ENCODE peak calls at places on chromosomes 1 and 21, in six cellular contexts. One of them, this sample, is unnamed.
A peak's percentile ranks its signal among the peaks of the same experiment; 100 is the strongest.

GRCh38 chr1:2098839-2099785 is 48.9 kb downstream of the PRKCZ start:
- DNase-seq in K562: peak; percentile 30
- DNase-seq in uterus: no peak
- DNase-seq in H54: no peak
- DNase-seq in breast epithelium: no peak
- DNase-seq in NB4: no peak
- DNase-seq in this sample: no peak

GRCh38 chr1:12144236-12144635 is 22.6 kb upstream of the TNFRSF1B start:
- DNase-seq in NB4: no peak
- DNase-seq in H54: no peak
- DNase-seq in uterus: no peak
- DNase-seq in K562: no peak
- DNase-seq in breast epithelium: no peak
- DNase-seq in this sample: no peak

GRCh38 chr1:89698020-89698560 is 65.2 kb downstream of the LRRC8C start:
- DNase-seq in H54: no peak
- DNase-seq in K562: no peak
- DNase-seq in uterus: no peak
- DNase-seq in breast epithelium: no peak
- DNase-seq in NB4: no peak
- DNase-seq in this sample: no peak

GRCh38 chr1:164591858-164592257 is 32.9 kb downstream of the PBX1 start:
- DNase-seq in breast epithelium: no peak
- DNase-seq in uterus: no peak
- DNase-seq in NB4: no peak
- DNase-seq in K562: no peak
- DNase-seq in H54: no peak
- DNase-seq in this sample: no peak

GRCh38 chr1:65233757-65234156 is 75.6 kb upstream of the DNAJC6 start:
- DNase-seq in NB4: no peak
- DNase-seq in breast epithelium: no peak
- DNase-seq in H54: no peak
- DNase-seq in uterus: no peak
- DNase-seq in K562: no peak
- DNase-seq in this sample: no peak

GRCh38 chr1:31701137-31701736 is 2.6 kb downstream of the COL16A1 start:
- DNase-seq in breast epithelium: peak; percentile 91
- DNase-seq in NB4: peak; percentile 85
- DNase-seq in uterus: peak; percentile 99
- DNase-seq in H54: peak; percentile 83
- DNase-seq in K562: peak; percentile 84
- DNase-seq in this sample: no peak

GRCh38 chr1:237411621-237412020 is 369.6 kb downstream of the RYR2 start:
- DNase-seq in H54: no peak
- DNase-seq in NB4: peak; percentile 14
- DNase-seq in breast epithelium: no peak
- DNase-seq in K562: no peak
- DNase-seq in uterus: no peak
- DNase-seq in this sample: no peak

GRCh38 chr1:13916530-13916929 is 216.5 kb downstream of the PRDM2 start:
- DNase-seq in K562: no peak
- DNase-seq in uterus: no peak
- DNase-seq in NB4: no peak
- DNase-seq in H54: no peak
- DNase-seq in breast epithelium: no peak
- DNase-seq in this sample: no peak

GRCh38 chr1:25022361-25023189 is 92.5 kb upstream of the RUNX3 start:
- DNase-seq in breast epithelium: no peak
- DNase-seq in uterus: peak; percentile 43
- DNase-seq in H54: peak; percentile 71
- DNase-seq in NB4: peak; percentile 94
- DNase-seq in K562: no peak
- DNase-seq in this sample: peak; percentile 84

DNA sequence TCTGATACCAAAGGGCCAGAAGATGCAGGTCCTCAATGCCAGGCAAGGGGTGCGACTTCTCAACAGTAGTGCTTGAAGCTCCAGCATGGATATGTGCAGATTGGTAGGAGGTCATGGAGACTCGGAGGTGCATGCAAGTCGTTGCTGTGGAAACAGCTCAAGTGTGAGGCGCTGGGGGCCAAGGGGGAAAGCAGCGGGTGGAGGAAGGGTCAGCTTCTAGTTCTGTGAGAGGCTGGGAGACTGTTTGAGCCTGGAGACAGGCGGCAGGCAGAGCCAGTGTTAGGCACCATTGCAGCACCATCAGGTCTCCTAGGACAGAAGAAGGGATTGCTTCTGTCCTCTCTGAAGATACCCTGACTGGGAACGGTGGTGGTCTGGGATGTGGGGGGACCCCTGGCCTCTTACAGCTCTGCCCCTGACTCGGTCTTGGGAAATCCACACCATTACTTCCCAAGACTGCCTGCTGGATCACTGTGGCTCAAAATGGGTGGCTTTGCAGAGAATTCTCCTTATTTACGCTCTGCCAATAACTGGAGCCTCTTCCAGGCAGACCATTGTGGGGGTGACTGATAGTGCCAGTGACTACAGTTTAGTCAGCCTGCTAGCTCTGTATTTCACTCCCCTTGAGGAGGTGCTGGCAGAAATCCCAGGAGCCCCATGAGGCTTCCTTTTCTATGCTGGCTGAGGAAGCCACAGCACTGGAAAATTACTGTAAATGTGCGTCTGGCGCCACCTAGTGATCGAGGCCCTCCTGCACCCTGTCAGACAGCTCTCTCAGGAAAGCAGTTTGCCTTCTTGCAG is 46.3 kb upstream of the VANGL1 start:
- DNase-seq in H54: peak; percentile 78
- DNase-seq in NB4: peak; percentile 82
- DNase-seq in breast epithelium: peak; percentile 83
- DNase-seq in K562: peak; percentile 75
- DNase-seq in uterus: peak; percentile 89
- DNase-seq in this sample: peak; percentile 43
- TF ChIP-seq POLR2A in H54: no peak
- TF ChIP-seq POLR2A in NB4: no peak
- TF ChIP-seq POLR2A in breast epithelium: no peak
- TF ChIP-seq POLR2A in K562: no peak
- TF ChIP-seq POLR2A in uterus: no peak
- TF ChIP-seq POLR2A in this sample: no peak

DNA sequence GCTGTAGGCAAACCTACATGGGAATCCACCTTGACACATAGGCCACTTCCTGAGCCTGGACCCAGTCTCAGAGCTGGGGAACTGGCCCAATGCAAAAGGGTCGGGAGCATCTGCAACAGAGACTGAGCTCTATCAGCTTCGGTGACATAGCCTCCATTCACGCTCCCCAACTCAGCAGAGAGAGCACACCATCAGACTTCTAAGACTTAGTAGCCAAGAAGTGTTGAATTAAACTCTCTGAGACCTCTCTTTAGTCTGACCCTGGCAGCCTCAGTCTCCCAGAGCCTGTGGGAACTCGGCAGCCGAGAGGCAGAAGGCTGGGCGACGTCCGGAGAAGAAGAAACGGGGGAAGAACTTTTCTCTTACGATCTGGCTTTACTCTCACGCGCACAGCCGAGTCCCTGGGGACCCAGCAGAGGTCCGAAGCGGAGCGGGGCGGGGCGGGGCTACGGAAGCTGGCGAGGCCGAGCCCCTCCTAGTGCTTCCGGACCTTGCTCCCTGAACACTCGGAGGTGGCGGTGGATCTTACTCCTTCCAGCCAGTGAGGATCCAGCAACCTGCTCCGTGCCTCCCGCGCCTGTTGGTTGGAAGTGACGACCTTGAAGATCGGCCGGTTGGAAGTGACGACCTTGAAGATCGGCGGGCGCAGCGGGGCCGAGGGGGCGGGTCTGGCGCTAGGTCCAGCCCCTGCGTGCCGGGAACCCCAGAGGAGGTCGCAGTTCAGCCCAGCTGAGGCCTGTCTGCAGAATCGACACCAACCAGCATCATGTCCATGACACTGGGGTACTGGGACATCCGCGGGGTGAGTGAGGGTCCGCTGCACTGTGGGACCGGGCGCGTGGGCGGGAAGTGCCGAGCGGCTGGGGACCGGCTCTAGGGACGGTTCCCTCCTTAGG is at the start of gene GSTM4:
- DNase-seq in K562: peak; percentile 95
- DNase-seq in NB4: peak; percentile 93
- DNase-seq in uterus: peak; percentile 88
- DNase-seq in H54: peak; percentile 51
- DNase-seq in breast epithelium: peak; percentile 79
- DNase-seq in this sample: peak; percentile 86
- TF ChIP-seq POLR2A in K562: peak; percentile 88
- TF ChIP-seq POLR2A in NB4: peak; percentile 70
- TF ChIP-seq POLR2A in uterus: peak; percentile 43
- TF ChIP-seq POLR2A in H54: peak; percentile 38
- TF ChIP-seq POLR2A in breast epithelium: no peak
- TF ChIP-seq POLR2A in this sample: peak; percentile 33

GRCh38 chr1:27633298-27633610 is 1.7 kb downstream of the FGR start:
- DNase-seq in K562: no peak
- DNase-seq in breast epithelium: no peak
- DNase-seq in H54: no peak
- DNase-seq in NB4: no peak
- DNase-seq in uterus: no peak
- DNase-seq in this sample: no peak

GRCh38 chr1:27634982-27635362 is at the start of gene FGR:
- DNase-seq in breast epithelium: no peak
- DNase-seq in uterus: no peak
- DNase-seq in NB4: peak; percentile 58
- DNase-seq in K562: no peak
- DNase-seq in H54: no peak
- DNase-seq in this sample: no peak

GRCh38 chr1:27635410-27636142 is 591 bp upstream of the FGR start:
- DNase-seq in uterus: no peak
- DNase-seq in NB4: no peak
- DNase-seq in breast epithelium: no peak
- DNase-seq in K562: no peak
- DNase-seq in H54: no peak
- DNase-seq in this sample: no peak

GRCh38 chr1:27633640-27634165 is 1.3 kb downstream of the FGR start:
- DNase-seq in breast epithelium: no peak
- DNase-seq in H54: no peak
- DNase-seq in NB4: no peak
- DNase-seq in uterus: no peak
- DNase-seq in K562: no peak
- DNase-seq in this sample: no peak

DNA sequence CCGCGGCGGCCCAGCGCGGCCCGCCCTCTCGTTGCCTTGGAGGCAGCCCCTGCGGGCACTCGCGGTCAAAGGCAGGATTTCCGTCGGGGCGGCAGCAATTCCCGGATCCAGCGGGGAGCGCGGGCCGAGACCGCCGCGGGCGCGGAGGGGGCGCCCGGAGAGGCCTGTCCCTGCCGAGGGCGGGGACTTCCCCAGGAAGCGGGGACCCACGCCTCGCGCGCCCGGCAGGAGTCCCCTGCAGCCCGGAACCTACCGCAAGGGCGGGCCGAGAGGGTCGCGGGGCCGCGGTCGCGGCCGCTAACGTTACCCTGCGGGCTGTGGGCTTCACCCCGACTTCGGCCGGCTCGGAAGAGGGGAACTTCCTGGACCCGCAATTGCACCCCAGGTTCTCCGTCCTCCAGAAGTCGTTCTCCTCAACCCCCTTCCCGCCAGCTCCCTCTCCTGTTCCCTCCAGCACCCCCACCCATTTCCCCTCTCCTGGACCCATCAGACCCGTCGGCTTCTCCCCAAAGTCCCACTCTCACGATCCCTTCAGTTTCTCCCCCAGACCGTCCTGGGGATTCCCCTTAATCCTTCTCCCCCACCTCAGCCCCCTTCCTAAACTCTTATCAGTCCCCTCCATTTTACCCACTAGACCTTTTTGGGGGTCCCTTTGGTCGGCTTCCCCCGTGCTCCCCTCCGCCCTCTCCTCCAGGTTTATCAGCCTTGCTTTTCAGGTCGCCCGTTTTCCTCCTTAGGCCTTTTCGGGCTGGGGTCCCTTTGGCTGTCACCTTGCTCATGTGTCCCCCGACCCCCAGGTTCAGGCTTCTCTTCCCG is 611 bp downstream of the FGR start:
- DNase-seq in H54: no peak
- DNase-seq in NB4: peak; percentile 62
- DNase-seq in K562: peak; percentile 68
- DNase-seq in uterus: no peak
- DNase-seq in breast epithelium: no peak
- DNase-seq in this sample: no peak
- TF ChIP-seq POLR2A in H54: no peak
- TF ChIP-seq POLR2A in NB4: no peak
- TF ChIP-seq POLR2A in K562: no peak
- TF ChIP-seq POLR2A in uterus: peak; percentile 46
- TF ChIP-seq POLR2A in breast epithelium: no peak
- TF ChIP-seq POLR2A in this sample: peak; percentile 46

GRCh38 chr21:45358261-45358670 is 46.7 kb upstream of the COL18A1 start:
- DNase-seq in H54: no peak
- DNase-seq in uterus: no peak
- DNase-seq in breast epithelium: no peak
- DNase-seq in K562: no peak
- DNase-seq in NB4: no peak
- DNase-seq in this sample: no peak

GRCh38 chr21:45358711-45359310 is 46.2 kb upstream of the COL18A1 start:
- DNase-seq in uterus: no peak
- DNase-seq in NB4: no peak
- DNase-seq in K562: no peak
- DNase-seq in H54: no peak
- DNase-seq in breast epithelium: no peak
- DNase-seq in this sample: no peak

GRCh38 chr21:45356653-45357435 is 48.1 kb upstream of the COL18A1 start:
- DNase-seq in uterus: no peak
- DNase-seq in K562: no peak
- DNase-seq in NB4: no peak
- DNase-seq in breast epithelium: no peak
- DNase-seq in H54: no peak
- DNase-seq in this sample: no peak

GRCh38 chr21:45356251-45356650 is 48.7 kb upstream of the COL18A1 start:
- DNase-seq in K562: peak; percentile 50
- DNase-seq in NB4: no peak
- DNase-seq in H54: no peak
- DNase-seq in breast epithelium: no peak
- DNase-seq in uterus: no peak
- DNase-seq in this sample: no peak

DNA sequence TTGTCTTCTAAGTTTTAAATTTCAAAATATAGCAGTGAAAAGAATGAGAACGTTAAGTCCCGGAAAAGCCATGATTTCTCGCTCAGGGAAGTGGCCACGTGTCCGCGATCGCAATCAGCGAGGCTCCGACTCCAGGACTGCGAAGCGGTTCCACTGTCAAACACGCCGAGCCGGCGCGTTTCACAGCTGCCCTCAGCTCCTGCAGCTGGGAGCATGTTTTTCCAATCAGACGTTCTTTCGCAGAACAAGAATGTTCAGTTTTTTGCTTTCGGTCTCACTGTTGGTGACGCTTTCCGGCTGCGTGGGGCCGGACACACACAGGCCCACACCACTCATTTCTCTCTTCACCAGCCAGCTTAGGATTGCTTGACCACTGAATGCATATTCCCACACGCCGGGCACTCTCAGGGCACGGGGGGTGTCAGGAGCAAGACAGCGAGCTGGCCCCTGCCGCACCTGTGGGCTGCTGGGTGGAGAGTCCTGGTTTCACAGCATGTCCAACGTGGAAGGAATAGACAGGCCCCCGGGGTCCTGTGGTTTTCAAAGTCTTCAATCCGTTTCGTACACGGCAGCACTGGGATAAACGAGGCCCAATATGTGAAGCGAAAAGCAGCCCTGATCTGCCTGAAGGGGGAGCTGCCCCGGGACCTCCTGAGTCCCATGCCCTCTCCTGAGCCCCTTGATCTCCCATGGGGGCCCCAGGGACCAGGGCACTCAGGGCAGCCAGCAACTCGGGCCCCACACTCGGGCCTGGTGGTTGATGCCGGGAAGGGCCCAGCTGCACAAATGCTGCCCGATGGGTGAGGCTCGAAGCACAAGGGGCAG is 47.3 kb upstream of the COL18A1 start:
- DNase-seq in H54: no peak
- DNase-seq in NB4: no peak
- DNase-seq in K562: no peak
- DNase-seq in breast epithelium: no peak
- DNase-seq in uterus: peak; percentile 74
- DNase-seq in this sample: no peak
- TF ChIP-seq POLR2A in H54: no peak
- TF ChIP-seq POLR2A in NB4: no peak
- TF ChIP-seq POLR2A in K562: no peak
- TF ChIP-seq POLR2A in breast epithelium: no peak
- TF ChIP-seq POLR2A in uterus: no peak
- TF ChIP-seq POLR2A in this sample: no peak

This sample was measured in GM12891.